ENCODE peak calls at places on chromosomes 5 and 9, in eight cellular contexts. T is IMR-90, X is thyroid gland, K is K562, U is heart left ventricle, D is heart right ventricle, G is colonic mucosa, O is uterus. L is an unnamed sample.

GRCh38 chr5:172546196-172546595 is 91.9 kb upstream of the SH3PXD2B start:
- DNase-seq in T (no peak), X (no peak), K (no peak), U (no peak), D (no peak), G (no peak), O (peak; percentile 6), L (no peak)

GRCh38 chr9:133583586-133583985 is 25.6 kb downstream of the FAM163B start:
- DNase-seq in T (no peak), X (no peak), K (no peak), U (peak; percentile 67), D (peak; percentile 87), G (no peak), O (no peak), L (no peak)

GRCh38 chr5:83277953-83278352 is 193.6 kb upstream of the VCAN start:
- DNase-seq in T (no peak), X (no peak), K (no peak), U (no peak), D (no peak), G (no peak), O (no peak), L (no peak)

GRCh38 chr9:124296094-124296493 is 38.3 kb downstream of the NEK6 start:
- DNase-seq in T (no peak), X (peak; percentile 57), K (no peak), U (no peak), D (no peak), G (no peak), O (no peak), L (no peak)

GRCh38 chr5:4868140-4868735 is 271.9 kb upstream of the ADAMTS16 start:
- DNase-seq in T (no peak), X (peak; percentile 53), K (peak; percentile 84), U (peak; percentile 43), D (no peak), G (peak; percentile 54), O (no peak), L (peak; percentile 78)

GRCh38 chr5:140348104-140348503 is 1.7 kb upstream of the HBEGF start:
- DNase-seq in T (no peak), X (no peak), K (no peak), U (no peak), D (no peak), G (peak; percentile 72), O (no peak), L (no peak)

GRCh38 chr5:50325237-50325832 is 115.8 kb downstream of the EMB start:
- DNase-seq in T (peak; percentile 28), X (no peak), K (peak; percentile 15), U (no peak), D (no peak), G (no peak), O (no peak), L (no peak)

GRCh38 chr9:135480071-135480941 is 724 bp downstream of the PPP1R26 start:
- DNase-seq in T (peak; percentile 20), X (peak; percentile 40), K (peak; percentile 56), U (no peak), D (peak; percentile 45), G (peak; percentile 71), O (no peak), L (peak; percentile 42)

GRCh38 chr9:20364954-20365353 is 257.3 kb downstream of the MLLT3 start:
- DNase-seq in T (no peak), X (no peak), K (no peak), U (no peak), D (no peak), G (no peak), O (no peak), L (no peak)

GRCh38 chr5:107576736-107577440 is 93.8 kb downstream of the EFNA5 start:
- DNase-seq in T (no peak), X (no peak), K (no peak), U (no peak), D (no peak), G (no peak), O (no peak), L (no peak)

GRCh38 chr5:107570805-107571531 is 99.8 kb downstream of the EFNA5 start:
- DNase-seq in T (no peak), X (no peak), K (no peak), U (no peak), D (no peak), G (peak; percentile 61), O (no peak), L (no peak)

GRCh38 chr5:107571621-107572489 is 98.9 kb downstream of the EFNA5 start:
- DNase-seq in T (peak; percentile 84), X (peak; percentile 96), K (peak; percentile 68), U (peak; percentile 90), D (peak; percentile 91), G (peak; percentile 97), O (peak; percentile 88), L (peak; percentile 95)

GRCh38 chr5:107576155-107576554 is 94.6 kb downstream of the EFNA5 start:
- DNase-seq in T (no peak), X (no peak), K (no peak), U (no peak), D (no peak), G (no peak), O (no peak), L (no peak)

GRCh38 chr5:107572800-107573368 is 97.9 kb downstream of the EFNA5 start:
- DNase-seq in T (no peak), X (no peak), K (no peak), U (no peak), D (no peak), G (no peak), O (no peak), L (no peak)
- H3K4me1 ChIP-seq in T (peaks cover 1% of the 10 kb centered on the region), X (no peaks in the 10 kb centered on the region), K (no peaks in the 10 kb centered on the region), U (peaks cover 21% of the 10 kb centered on the region), D (peaks cover 46% of the 10 kb centered on the region), G (peaks cover 4% of the 10 kb centered on the region), O (no peaks in the 10 kb centered on the region), L (no peaks in the 10 kb centered on the region)

GRCh38 chr9:93952784-93953491 is 2.2 kb downstream of the BARX1 start:
- DNase-seq in T (no peak), X (peak; percentile 58), K (no peak), U (no peak), D (no peak), G (no peak), O (no peak), L (no peak)
- H3K27me3 ChIP-seq in T (peaks cover 95% of the 10 kb centered on the region), X (peaks cover 73% of the 10 kb centered on the region), K (peaks cover 47% of the 10 kb centered on the region), U (peaks cover 75% of the 10 kb centered on the region), D (peaks cover 69% of the 10 kb centered on the region), G (peaks cover 96% of the 10 kb centered on the region), O (peaks cover 78% of the 10 kb centered on the region), L (peaks cover 87% of the 10 kb centered on the region)

GRCh38 chr9:78294290-78295176 is 2.4 kb upstream of the PSAT1 start:
- DNase-seq in T (no peak), X (no peak), K (no peak), U (no peak), D (no peak), G (no peak), O (no peak), L (no peak)

GRCh38 chr9:78289474-78289873 is 7.5 kb upstream of the PSAT1 start:
- DNase-seq in T (no peak), X (no peak), K (no peak), U (no peak), D (no peak), G (no peak), O (no peak), L (no peak)

GRCh38 chr9:78291240-78291915 is 5.5 kb upstream of the PSAT1 start:
- DNase-seq in T (no peak), X (no peak), K (no peak), U (no peak), D (no peak), G (no peak), O (no peak), L (no peak)

GRCh38 chr9:78292716-78293497 is 4.0 kb upstream of the PSAT1 start:
- DNase-seq in T (no peak), X (no peak), K (no peak), U (no peak), D (no peak), G (no peak), O (no peak), L (no peak)

GRCh38 chr9:78292026-78292425 is 4.9 kb upstream of the PSAT1 start:
- DNase-seq in T (no peak), X (peak; percentile 29), K (no peak), U (no peak), D (no peak), G (no peak), O (no peak), L (no peak)
- H3K4me1 ChIP-seq in T (peaks cover 3% of the 10 kb centered on the region), X (peaks cover 5% of the 10 kb centered on the region), K (peaks cover 9% of the 10 kb centered on the region), U (peaks cover 5% of the 10 kb centered on the region), D (peaks cover 9% of the 10 kb centered on the region), G (peaks cover 7% of the 10 kb centered on the region), O (no peaks in the 10 kb centered on the region), L (no peaks in the 10 kb centered on the region)

GRCh38 chr5:107820339-107820880 is 149.7 kb upstream of the EFNA5 start:
- DNase-seq in T (peak; percentile 2), X (no peak), K (no peak), U (no peak), D (no peak), G (no peak), O (no peak), L (no peak)
- H3K27me3 ChIP-seq in T (no peaks in the 10 kb centered on the region), X (no peaks in the 10 kb centered on the region), K (no peaks in the 10 kb centered on the region), U (no peaks in the 10 kb centered on the region), D (no peaks in the 10 kb centered on the region), G (no peaks in the 10 kb centered on the region), O (no peaks in the 10 kb centered on the region), L (no peaks in the 10 kb centered on the region)

GRCh38 chr5:133232435-133232834 is 180.6 kb downstream of the HSPA4 start:
- DNase-seq in T (no peak), X (no peak), K (no peak), U (no peak), D (no peak), G (no peak), O (no peak), L (no peak)
- H3K4me1 ChIP-seq in T (peaks cover 4% of the 10 kb centered on the region), X (no peaks in the 10 kb centered on the region), K (peaks cover 8% of the 10 kb centered on the region), U (no peaks in the 10 kb centered on the region), D (no peaks in the 10 kb centered on the region), G (no peaks in the 10 kb centered on the region), O (no peaks in the 10 kb centered on the region), L (no peaks in the 10 kb centered on the region)

L was measured in adrenal gland.